ENCODE peak calls at places on chromosome 3, in five cellular contexts. E is omental fat pad; W is CD8-positive, alpha-beta memory T cell; S is AG20443; Y is NCI-H1105. K is an unnamed sample.
A peak's percentile ranks its signal among the peaks of the same experiment; 100 is the strongest.

GRCh38 chr3:137105277-137105977 is 147.6 kb downstream of the IL20RB start:
- DNase-seq in E (no peak), W (peak; percentile 1), Y (peak; percentile 82), S (peak; percentile 62), K (no peak)

GRCh38 chr3:25455316-25456232 is 27.5 kb downstream of the RARB start:
- DNase-seq in Y (no peak), W (no peak), S (peak; percentile 70), E (no peak), K (no peak)

GRCh38 chr3:140152851-140153640 is 218.1 kb downstream of the CLSTN2 start:
- DNase-seq in E (no peak), W (no peak), Y (peak; percentile 44), S (no peak), K (no peak)

GRCh38 chr3:10504161-10505049 is 981 bp downstream of the ATP2B2 start:
- DNase-seq in Y (no peak), W (no peak), E (no peak), S (no peak), K (no peak)

GRCh38 chr3:124263168-124263567 is 271.2 kb upstream of the ROPN1 start:
- DNase-seq in Y (no peak), S (peak; percentile 74), W (no peak), E (no peak), K (no peak)

GRCh38 chr3:113773381-113773780 is 26.5 kb downstream of the ATP6V1A start:
- DNase-seq in E (no peak), Y (no peak), W (no peak), S (peak; percentile 72), K (no peak)

GRCh38 chr3:172808969-172809546 is 58.5 kb downstream of the ECT2 start:
- DNase-seq in W (peak; percentile 6), S (no peak), Y (peak; percentile 28), E (no peak), K (no peak)

GRCh38 chr3:134794323-134794722 is 737 bp upstream of the EPHB1 start:
- DNase-seq in Y (no peak), S (no peak), E (no peak), W (no peak), K (no peak)

GRCh38 chr3:52020796-52021195 is 25.1 kb upstream of the RPL29 start:
- DNase-seq in Y (no peak), S (no peak), E (no peak), W (no peak), K (no peak)

GRCh38 chr3:131883086-131883485 is 151.7 kb downstream of the CPNE4 start:
- DNase-seq in E (no peak), S (no peak), W (no peak), Y (no peak), K (no peak)

GRCh38 chr3:71245052-71245488 is 338.5 kb downstream of the FOXP1 start:
- DNase-seq in E (no peak), Y (no peak), S (peak; percentile 24), W (no peak), K (no peak)

GRCh38 chr3:57298041-57298440 is 5.6 kb upstream of the ASB14 start:
- DNase-seq in S (peak; percentile 13), E (no peak), Y (no peak), W (no peak), K (no peak)

GRCh38 chr3:156142649-156143048 is 22.3 kb downstream of the KCNAB1 start:
- DNase-seq in W (no peak), S (no peak), E (no peak), Y (no peak), K (no peak)

GRCh38 chr3:123521179-123521969 is 63.5 kb downstream of the HACD2 start:
- DNase-seq in Y (peak; percentile 7), W (peak; percentile 6), E (no peak), S (no peak), K (no peak)

GRCh38 chr3:71784914-71785593 is at the start of gene PROK2:
- DNase-seq in E (no peak), W (peak; percentile 8), S (peak; percentile 61), Y (no peak), K (no peak)

GRCh38 chr3:184710870-184711365 is 946 bp downstream of the MAGEF1 start:
- DNase-seq in W (no peak), E (no peak), S (peak; percentile 43), Y (peak; percentile 32), K (no peak)

GRCh38 chr3:193559100-193559499 is 4.4 kb upstream of the ATP13A4 start:
- DNase-seq in E (no peak), S (no peak), Y (no peak), W (no peak), K (no peak)

GRCh38 chr3:132804498-132804897 is 82.3 kb upstream of the NPHP3 start:
- DNase-seq in W (no peak), E (no peak), S (peak; percentile 64), Y (no peak), K (no peak)

GRCh38 chr3:189001559-189001958 is 170.2 kb upstream of the TPRG1 start:
- DNase-seq in S (peak; percentile 70), Y (no peak), W (no peak), E (no peak), K (no peak)

GRCh38 chr3:43286886-43287301 is 554 bp downstream of the SNRK start:
- DNase-seq in E (no peak), W (no peak), Y (no peak), S (no peak), K (no peak)

GRCh38 chr3:43445820-43446219 is 159.5 kb downstream of the SNRK start:
- DNase-seq in E (no peak), S (no peak), Y (no peak), W (no peak), K (no peak)